ENCODE peak calls at places on chromosomes 4 and X, in eight cellular contexts. G, L, V, I, A, K, Y and B are unnamed samples.

GRCh38 chrX:17082831-17083230 is 136.4 kb downstream of the REPS2 start:
- DNase-seq in L (peak), G (peak), K (no peak), V (no peak), I (no peak), Y (no peak), A (peak), B (no peak)

GRCh38 chr4:8016527-8016926 is 76.9 kb upstream of the AFAP1 start:
- DNase-seq in Y (no peak), I (peak), G (no peak), A (no peak), K (no peak), V (no peak), L (no peak), B (no peak)

GRCh38 chr4:92969650-92970370 is 666.0 kb downstream of the GRID2 start:
- DNase-seq in A (peak), V (no peak), K (no peak), Y (no peak), I (peak), L (no peak), G (peak), B (peak)

GRCh38 chr4:110902500-110902899 is 279.6 kb upstream of the PITX2 start:
- DNase-seq in A (no peak), I (peak), K (no peak), V (no peak), Y (no peak), L (no peak), G (no peak), B (peak)

GRCh38 chrX:75547783-75548182 is 24.9 kb upstream of the ZDHHC15 start:
- DNase-seq in L (no peak), I (no peak), A (no peak), G (peak), Y (no peak), V (peak), K (no peak), B (no peak)

GRCh38 chrX:110847334-110847733 is 51.7 kb upstream of the CHRDL1 start:
- DNase-seq in L (peak), Y (peak), V (no peak), K (no peak), G (peak), I (peak), A (peak), B (peak)

GRCh38 chr4:149823770-149824221 is 8.2 kb upstream of the IQCM start:
- DNase-seq in I (peak), L (no peak), V (no peak), K (no peak), A (peak), G (peak), Y (no peak), B (peak)

GRCh38 chrX:103488332-103488731 is 31.0 kb downstream of the RAB40A start:
- DNase-seq in K (no peak), I (peak), V (no peak), Y (no peak), A (peak), L (no peak), G (no peak), B (peak)

GRCh38 chr4:184688447-184688846 is 38.9 kb downstream of the PRIMPOL start:
- DNase-seq in K (no peak), G (peak), L (no peak), I (peak), V (no peak), Y (peak), A (peak), B (peak)

GRCh38 chr4:184689681-184690080 is 40.1 kb downstream of the PRIMPOL start:
- DNase-seq in K (no peak), V (no peak), G (peak), L (no peak), I (no peak), A (no peak), Y (no peak), B (no peak)

GRCh38 chr4:184695178-184695896 is 38.6 kb downstream of the CENPU start:
- DNase-seq in K (peak), Y (no peak), I (peak), A (no peak), L (no peak), G (no peak), V (no peak), B (no peak)

GRCh38 chr4:184694412-184694956 is 39.4 kb downstream of the CENPU start:
- DNase-seq in I (no peak), V (no peak), G (no peak), A (no peak), Y (no peak), K (no peak), L (no peak), B (no peak)

GRCh38 chr4:184693056-184693455 is 40.8 kb downstream of the CENPU start:
- DNase-seq in Y (no peak), K (no peak), A (no peak), I (peak), L (no peak), G (peak), V (no peak), B (peak)
- TF ChIP-seq CTCF in Y (no peak), K (no peak), A (no peak), I (no peak), L (no peak), G (no peak), V (no peak), B (no peak)

DNA sequence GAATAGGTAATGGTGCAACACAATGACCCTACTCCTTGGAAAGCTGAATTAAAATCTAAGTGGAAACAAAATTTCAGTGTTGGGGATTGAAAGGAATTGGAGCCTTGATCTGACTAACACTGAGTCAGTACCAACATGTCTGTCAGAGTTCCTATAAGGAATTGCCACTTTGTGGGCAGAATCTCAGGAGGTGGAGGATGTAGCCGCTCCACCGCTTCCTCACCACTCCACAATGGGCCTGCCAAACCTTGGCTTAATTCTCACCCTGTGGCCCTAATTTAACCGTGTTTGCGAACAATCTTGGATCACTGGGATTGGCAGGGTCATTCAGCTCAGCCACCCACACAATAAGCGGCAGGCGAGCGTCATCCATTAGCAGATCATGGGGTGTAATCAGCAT is 6.1 kb downstream of the SRPX start:
- DNase-seq in V (no peak), I (no peak), L (no peak), A (peak), K (no peak), Y (no peak), G (no peak), B (no peak)
- H3K4me3 ChIP-seq in V (no peak), I (no peak), L (no peak), A (peak), K (no peak), Y (no peak), G (no peak), B (no peak)

DNA sequence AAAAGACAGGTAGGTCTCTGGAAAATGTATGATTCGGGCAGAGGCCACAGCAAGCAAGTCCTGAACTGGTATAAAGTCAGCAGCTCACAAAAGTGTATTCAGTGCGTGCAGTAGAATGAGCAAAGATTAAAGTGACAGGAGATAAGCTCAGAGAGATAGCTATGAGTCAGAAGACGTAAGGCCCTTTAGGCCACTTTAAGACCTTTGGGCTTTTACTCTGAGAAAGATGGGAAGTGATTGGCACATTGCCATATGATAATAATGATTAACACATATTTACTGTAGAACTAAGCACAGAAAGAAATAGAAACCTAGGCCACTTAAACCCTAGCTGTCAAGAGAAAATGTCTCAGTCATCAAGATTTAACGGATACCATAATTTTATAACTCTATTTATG is 51.7 kb downstream of the TBCK start:
- DNase-seq in G (no peak), A (no peak), L (no peak), V (no peak), Y (no peak), K (no peak), I (peak), B (no peak)
- TF ChIP-seq CTCF in G (no peak), A (no peak), L (no peak), V (no peak), Y (no peak), K (no peak), I (no peak), B (no peak)

DNA sequence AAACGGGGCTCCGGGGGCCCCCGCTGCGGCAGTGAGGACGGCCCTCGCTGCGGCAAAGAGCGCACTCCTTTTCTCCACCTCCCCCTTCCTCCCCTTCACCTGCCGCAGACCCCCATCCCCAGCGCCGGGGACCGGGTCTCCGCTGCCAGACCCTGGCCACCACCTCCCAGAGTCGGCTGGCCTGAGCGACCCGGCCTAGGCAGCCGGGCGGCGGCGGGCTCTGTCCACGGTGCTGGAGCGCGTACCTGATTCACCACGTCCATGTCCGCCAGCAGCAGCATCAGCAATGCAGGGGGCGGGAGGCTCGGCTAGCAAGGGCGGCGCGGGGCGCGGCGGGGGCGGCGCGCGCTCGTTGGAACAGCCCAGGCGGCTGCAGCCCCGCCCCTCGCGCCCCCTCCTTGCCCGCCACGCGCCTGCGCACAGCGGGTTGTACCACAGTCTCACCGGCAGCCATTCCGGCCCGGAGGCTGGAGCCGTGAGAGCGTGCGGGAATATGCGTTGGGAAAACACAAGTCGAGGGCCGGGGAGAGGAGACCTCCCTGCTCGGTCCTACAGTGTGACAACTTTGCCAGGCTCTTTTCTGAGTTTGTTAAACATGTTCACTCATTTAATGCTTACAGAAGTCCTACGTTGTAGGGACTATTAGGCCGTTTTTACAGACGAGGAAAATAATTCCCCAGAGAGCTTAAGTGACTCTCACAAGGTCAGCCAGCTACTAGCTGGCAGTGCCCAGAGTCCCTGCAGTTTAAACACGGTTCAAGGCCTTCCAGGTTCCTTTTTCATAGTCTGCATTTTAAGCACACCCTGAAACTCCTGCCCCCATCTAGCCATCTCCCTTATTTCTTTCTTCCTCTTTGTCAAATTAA is at the start of gene SYP:
- DNase-seq in L (peak), K (peak), A (peak), V (peak), Y (peak), I (peak), G (peak), B (peak)
- H3K4me3 ChIP-seq in L (peak), K (peak), A (peak), V (no peak), Y (no peak), I (peak), G (peak), B (peak)

GRCh38 chr4:26871611-26872010 is 11.0 kb downstream of the STIM2 start:
- DNase-seq in Y (no peak), V (no peak), G (peak), A (no peak), L (no peak), I (no peak), K (peak), B (no peak)
- TF ChIP-seq CTCF in Y (no peak), V (no peak), G (no peak), A (no peak), L (no peak), I (no peak), K (no peak), B (no peak)

DNA sequence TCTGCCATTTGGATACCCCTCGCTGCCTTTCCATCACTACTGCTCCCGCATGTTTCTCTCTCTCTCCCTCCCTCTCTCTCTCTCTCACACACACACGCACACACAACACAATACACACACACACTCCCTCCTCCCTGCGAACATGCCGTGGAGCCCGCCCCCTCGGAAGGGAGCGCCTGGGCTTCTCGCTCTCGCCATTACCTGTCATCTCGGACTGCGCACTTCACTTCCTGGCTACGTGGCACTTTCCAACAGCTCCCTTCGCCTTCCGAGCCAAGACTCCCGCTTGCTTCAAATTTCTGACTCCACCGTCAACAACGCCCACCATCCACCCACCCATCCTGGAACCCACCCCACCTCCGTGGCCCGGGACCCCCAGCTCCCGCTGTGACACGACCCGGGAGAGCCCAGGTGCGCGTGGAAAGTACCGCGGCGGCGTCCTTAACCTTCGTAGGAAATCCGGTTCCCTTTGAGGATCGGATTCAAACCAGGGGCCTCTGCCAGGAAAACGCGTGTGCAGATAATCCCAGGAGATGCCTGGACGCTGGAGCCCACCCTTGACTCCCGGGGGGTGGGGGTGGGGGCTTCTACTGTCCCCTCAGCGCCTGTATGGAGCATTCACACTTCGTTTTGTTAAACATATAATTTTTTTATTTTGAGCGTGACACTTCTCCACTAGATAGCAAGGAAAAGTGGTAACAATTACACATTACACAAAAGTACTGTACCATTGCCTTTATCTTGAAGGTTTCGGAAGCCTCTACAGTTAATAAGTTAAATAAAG is 12.5 kb downstream of the ARX start:
- DNase-seq in V (no peak), K (no peak), I (no peak), Y (peak), A (no peak), G (no peak), L (peak), B (no peak)
- H3K4me3 ChIP-seq in V (no peak), K (no peak), I (peak), Y (peak), A (no peak), G (peak), L (peak), B (no peak)

DNA sequence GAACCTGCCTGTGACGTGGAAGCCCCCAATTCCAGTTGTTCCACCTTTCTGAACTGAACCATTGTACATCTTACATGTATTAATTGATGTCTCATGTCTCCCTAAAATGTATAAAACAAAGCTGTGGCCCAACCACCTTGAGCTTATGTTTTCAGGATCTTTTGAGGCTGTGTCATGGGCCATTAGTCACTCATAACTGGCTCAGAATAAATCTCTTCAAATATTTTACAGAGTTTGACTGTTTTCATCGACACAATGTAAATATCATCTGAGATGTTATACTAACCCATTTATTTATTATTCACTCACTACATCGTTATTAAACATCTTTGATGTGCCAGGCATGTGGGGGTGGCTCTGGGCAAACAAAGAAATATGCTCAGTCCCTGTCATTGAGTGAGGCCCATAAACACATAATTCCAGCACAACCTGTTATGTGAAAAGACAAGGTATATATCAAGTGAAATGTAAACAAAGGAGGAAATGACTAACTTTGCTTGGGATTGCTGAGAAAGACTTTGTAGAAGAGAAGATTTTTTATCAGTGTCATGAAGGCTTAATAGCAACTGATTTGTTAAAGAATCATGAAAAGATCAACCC is 34.5 kb upstream of the PPM1K start:
- DNase-seq in V (no peak), I (no peak), K (no peak), G (no peak), Y (no peak), A (no peak), L (no peak), B (no peak)
- TF ChIP-seq CTCF in V (no peak), I (no peak), K (no peak), G (no peak), Y (no peak), A (no peak), L (no peak), B (no peak)

DNA sequence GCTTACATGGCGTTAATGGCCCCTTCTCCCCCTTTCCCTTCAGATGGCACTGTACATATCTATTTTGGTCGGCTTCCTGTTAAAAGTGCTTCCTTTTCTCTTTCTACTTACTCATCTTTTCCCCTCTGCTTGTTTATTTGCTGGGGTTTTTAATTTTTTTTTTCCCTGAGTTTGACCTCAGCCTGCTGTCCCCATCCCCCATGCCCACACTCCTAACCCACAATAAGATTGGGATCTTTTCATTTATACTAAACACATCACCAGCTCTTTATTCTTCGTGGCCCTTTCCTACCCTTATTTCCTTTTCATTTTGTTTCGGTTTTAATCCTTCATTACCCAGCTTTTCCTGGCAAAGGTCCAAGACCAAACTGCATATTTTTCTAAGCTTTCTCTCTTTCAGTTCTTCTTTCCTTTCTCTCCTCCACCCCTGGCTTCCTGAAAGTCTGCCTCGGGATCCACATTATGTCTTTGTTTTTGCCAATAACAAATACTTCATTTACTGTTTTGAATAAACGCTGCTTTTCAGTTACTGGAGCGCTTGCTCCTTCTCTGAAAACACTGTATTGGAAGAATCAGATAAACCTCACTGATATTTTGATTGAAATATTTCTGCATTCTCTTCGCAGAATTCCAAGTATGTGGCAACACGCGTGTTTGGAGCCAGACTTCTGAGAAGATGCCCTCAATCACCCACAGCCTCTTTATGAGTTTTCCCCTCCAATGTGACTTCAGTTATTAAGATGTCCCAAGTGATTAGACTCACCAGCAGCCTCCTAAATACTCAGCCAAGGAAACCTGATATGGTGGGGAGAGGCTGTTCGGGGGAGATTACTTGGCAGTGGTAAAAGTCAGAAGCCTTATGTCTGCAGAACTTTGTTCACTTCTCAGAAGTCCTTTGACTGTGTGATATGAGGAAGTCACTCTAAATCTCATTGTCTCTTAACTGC is 151.8 kb upstream of the USP9X start:
- DNase-seq in Y (no peak), L (peak), K (no peak), A (peak), I (peak), G (peak), V (no peak), B (peak)
- H3K4me3 ChIP-seq in Y (no peak), L (no peak), K (peak), A (peak), I (peak), G (peak), V (no peak), B (peak)

GRCh38 chr4:3641501-3641900 is 109.3 kb upstream of the LRPAP1 start:
- DNase-seq in I (no peak), Y (no peak), V (no peak), G (no peak), L (no peak), K (no peak), A (no peak), B (no peak)
- TF ChIP-seq CTCF in I (no peak), Y (no peak), V (no peak), G (no peak), L (no peak), K (no peak), A (no peak), B (no peak)

DNA sequence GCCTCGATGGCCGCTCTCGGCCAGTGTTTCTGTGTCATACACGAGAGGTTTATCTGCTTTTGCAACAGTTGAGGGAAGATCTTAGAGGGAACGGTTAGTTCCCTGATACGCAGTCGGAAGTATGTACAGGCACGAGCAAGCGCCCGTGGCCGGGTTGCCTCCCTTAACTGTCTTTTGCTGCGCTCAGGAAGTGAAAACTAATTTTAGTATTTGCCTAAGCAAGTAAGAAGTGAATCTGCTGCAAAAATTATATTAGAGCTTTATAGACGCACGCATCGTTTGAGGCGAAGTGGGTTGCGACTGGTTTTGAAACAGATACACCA is 695 bp downstream of the MTM1 start:
- DNase-seq in Y (no peak), V (no peak), G (peak), I (peak), A (peak), K (no peak), L (peak), B (peak)
- H3K4me3 ChIP-seq in Y (peak), V (peak), G (peak), I (peak), A (peak), K (peak), L (peak), B (peak)